ENCODE peak calls at places on chromosomes 16 and 17, in seven cellular contexts. Q is progenitor cell of endocrine pancreas; O is A549; T is neural crest cell; B is CD8-positive, alpha-beta T cell; Z is left ventricle myocardium inferior; R is body of pancreas. S is an unnamed sample.

GRCh38 chr16:616771-617586 is 13.8 kb upstream of the WFIKKN1 start:
- DNase-seq in T (no peak), R (no peak), Z (no peak), Q (no peak), B (no peak), O (no peak), S (no peak)

GRCh38 chr17:46003907-46004748 is 5.1 kb downstream of the STH start:
- DNase-seq in Z (peak), O (no peak), R (peak), Q (no peak), B (no peak), T (no peak), S (no peak)

GRCh38 chr17:60141111-60142018 is 8.4 kb upstream of the CA4 start:
- DNase-seq in B (no peak), O (no peak), Z (no peak), Q (no peak), R (peak), T (no peak), S (no peak)

GRCh38 chr17:31048780-31049179 is 46.0 kb upstream of the NF1 start:
- DNase-seq in O (no peak), R (no peak), T (no peak), B (no peak), Z (no peak), Q (no peak), S (no peak)

GRCh38 chr17:53127331-53127730 is 695.4 kb upstream of the KIF2B start:
- DNase-seq in B (no peak), O (no peak), R (no peak), Z (no peak), Q (no peak), T (no peak), S (no peak)

GRCh38 chr16:9957002-9957401 is 225.2 kb downstream of the GRIN2A start:
- DNase-seq in R (no peak), Z (no peak), O (no peak), T (no peak), Q (no peak), B (no peak), S (no peak)

GRCh38 chr16:78705694-78706093 is 606.2 kb downstream of the WWOX start:
- DNase-seq in T (no peak), R (no peak), B (no peak), O (peak), Z (no peak), Q (no peak), S (peak)

GRCh38 chr16:21611546-21612384 is 12.4 kb downstream of the METTL9 start:
- DNase-seq in T (no peak), Q (no peak), O (no peak), Z (no peak), B (no peak), R (no peak), S (no peak)

GRCh38 chr16:363110-364090 is 6.9 kb downstream of the MRPL28 start:
- DNase-seq in R (no peak), O (no peak), T (no peak), Z (no peak), B (no peak), Q (no peak), S (no peak)

GRCh38 chr17:50259484-50260324 is 14.6 kb upstream of the TMEM92 start:
- DNase-seq in R (no peak), O (no peak), T (no peak), Z (no peak), Q (no peak), B (peak), S (peak)

GRCh38 chr16:20734056-20734455 is 7.6 kb downstream of the THUMPD1 start:
- DNase-seq in T (no peak), B (no peak), R (no peak), O (no peak), Q (no peak), Z (no peak), S (no peak)

GRCh38 chr16:4123617-4124300 is 7.5 kb upstream of the ADCY9 start:
- DNase-seq in B (no peak), O (no peak), R (no peak), Q (no peak), T (no peak), Z (no peak), S (no peak)

GRCh38 chr17:32875904-32876413 is 965 bp downstream of the MYO1D start:
- DNase-seq in B (no peak), R (no peak), T (no peak), Z (no peak), Q (no peak), O (no peak), S (no peak)

GRCh38 chr17:7477392-7478275 is 1.8 kb downstream of the ZBTB4 start:
- DNase-seq in O (peak), B (no peak), R (peak), Z (no peak), Q (peak), T (no peak), S (no peak)

GRCh38 chr17:41230094-41230493 is 2.2 kb upstream of the KRTAP9-3 start:
- DNase-seq in R (no peak), Z (no peak), B (no peak), O (no peak), T (no peak), Q (no peak), S (no peak)

GRCh38 chr17:12790806-12791148 is 1.5 kb downstream of the ARHGAP44 start:
- DNase-seq in R (no peak), T (no peak), O (no peak), B (no peak), Z (no peak), Q (no peak), S (no peak)

GRCh38 chr16:2208772-2209171 is 1.9 kb downstream of the BRICD5 start:
- DNase-seq in Q (no peak), R (no peak), Z (no peak), B (no peak), T (no peak), O (no peak), S (no peak)

GRCh38 chr16:48901712-48902374 is 291.9 kb upstream of the N4BP1 start:
- DNase-seq in T (no peak), Z (no peak), O (no peak), B (no peak), Q (no peak), R (no peak), S (no peak)

GRCh38 chr16:21263640-21264211 is 14.4 kb downstream of the CRYM start:
- DNase-seq in R (no peak), T (no peak), Z (no peak), B (no peak), Q (no peak), O (peak), S (peak)

GRCh38 chr16:17776465-17776864 is 305.7 kb upstream of the XYLT1 start:
- DNase-seq in Z (no peak), Q (no peak), B (no peak), O (no peak), T (no peak), R (no peak), S (no peak)

GRCh38 chr17:68595496-68595895 is 5.7 kb downstream of the FAM20A start:
- DNase-seq in O (no peak), R (no peak), Q (no peak), B (no peak), T (no peak), Z (no peak), S (no peak)

GRCh38 chr16:79758615-79759346 is 158.2 kb upstream of the MAF start:
- DNase-seq in O (peak), Q (no peak), T (no peak), Z (no peak), R (no peak), B (no peak), S (no peak)

GRCh38 chr17:69900829-69901228 is 174.2 kb upstream of the KCNJ16 start:
- DNase-seq in Z (no peak), O (no peak), R (no peak), Q (no peak), B (no peak), T (no peak), S (no peak)

GRCh38 chr17:47705536-47706481 is 11.8 kb downstream of the TBKBP1 start:
- DNase-seq in R (no peak), Z (no peak), Q (no peak), B (no peak), O (no peak), T (no peak), S (no peak)

GRCh38 chr17:32822996-32823395 is 53.9 kb downstream of the MYO1D start:
- DNase-seq in T (no peak), B (no peak), O (no peak), Z (no peak), Q (no peak), R (no peak), S (no peak)

GRCh38 chr16:23257682-23258081 is 44.4 kb upstream of the SCNN1B start:
- DNase-seq in T (no peak), B (no peak), R (no peak), Z (no peak), O (no peak), Q (no peak), S (no peak)

GRCh38 chr16:23174622-23175021 is 7.9 kb upstream of the SCNN1G start:
- DNase-seq in R (no peak), Q (no peak), O (no peak), T (no peak), Z (no peak), B (no peak), S (no peak)

GRCh38 chr17:50064253-50064991 is 8.5 kb downstream of the ITGA3 start:
- DNase-seq in R (no peak), Z (no peak), O (peak), T (no peak), B (no peak), Q (no peak), S (no peak)

GRCh38 chr16:20760346-20760745 is 3.5 kb upstream of the ACSM3 start:
- DNase-seq in T (no peak), B (no peak), Z (no peak), R (no peak), O (no peak), Q (no peak), S (no peak)

GRCh38 chr17:376936-377863 is 24.6 kb upstream of the RPH3AL start:
- DNase-seq in B (no peak), O (peak), Z (peak), Q (no peak), R (peak), T (no peak), S (no peak)

GRCh38 chr17:58677204-58677880 is 14.5 kb downstream of the TEX14 start:
- DNase-seq in Z (no peak), Q (no peak), O (peak), R (no peak), T (no peak), B (no peak), S (no peak)

GRCh38 chr16:20847577-20847976 is 41.2 kb downstream of the REXO5 start:
- DNase-seq in Z (no peak), O (no peak), R (no peak), T (no peak), Q (no peak), B (no peak), S (no peak)

GRCh38 chr16:11094075-11094593 is 149.8 kb downstream of the CLEC16A start:
- DNase-seq in O (no peak), T (no peak), B (no peak), Q (no peak), R (no peak), Z (no peak), S (peak)

DNA sequence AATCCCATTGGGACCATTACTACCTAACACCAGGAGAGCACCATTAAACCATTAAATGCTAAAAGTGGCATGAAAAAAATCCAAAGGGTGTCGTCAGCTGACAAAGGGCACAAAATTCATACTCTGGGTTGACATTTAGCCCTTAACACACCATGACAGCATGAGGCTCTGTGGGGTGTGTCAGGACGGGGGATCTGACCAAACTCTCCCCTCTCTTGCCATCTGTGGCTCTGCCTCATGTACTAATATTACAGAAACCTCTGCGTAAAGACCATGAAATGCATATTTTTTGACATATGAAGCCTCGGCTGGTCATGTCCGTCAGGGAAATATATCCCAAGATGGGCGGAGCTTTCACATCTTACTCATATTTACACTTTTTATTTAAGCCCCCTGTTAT is 237.4 kb upstream of the ZFHX3 start:
- DNase-seq in O (no peak), Q (no peak), Z (no peak), R (no peak), B (no peak), T (no peak), S (no peak)
- TF ChIP-seq CTCF in O (no peak), Q (no peak), Z (no peak), R (no peak), B (no peak), T (no peak), S (no peak)

DNA sequence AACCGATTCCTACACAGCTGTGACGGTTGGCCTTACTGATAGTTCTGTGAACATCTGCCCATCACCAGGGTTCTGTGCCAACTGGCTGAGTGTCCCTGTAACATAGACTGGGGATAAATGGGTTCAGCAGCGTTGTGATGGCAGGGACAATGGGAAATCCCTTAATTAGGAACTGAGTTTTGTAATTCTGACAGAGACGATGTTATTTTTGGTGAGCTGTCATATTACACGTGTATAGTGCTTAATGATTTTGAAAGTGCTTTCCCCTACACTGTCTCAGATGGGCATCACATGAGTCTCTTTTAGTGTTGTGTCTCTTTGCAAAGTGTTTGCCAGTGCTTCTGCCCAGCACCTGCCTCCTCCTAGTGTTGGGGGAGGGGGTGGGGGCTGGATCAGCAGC is 226.1 kb upstream of the EEF2KMT start:
- DNase-seq in B (no peak), R (no peak), Q (no peak), O (no peak), T (no peak), Z (no peak), S (no peak)
- TF ChIP-seq CTCF in B (no peak), R (no peak), Q (no peak), O (no peak), T (no peak), Z (no peak), S (no peak)

GRCh38 chr17:43170766-43171681 is at the start of gene NBR1:
- DNase-seq in B (peak), T (peak), R (peak), Z (peak), Q (peak), O (peak), S (peak)
- TF ChIP-seq CTCF in B (no peak), T (peak), R (peak), Z (peak), Q (peak), O (no peak), S (peak)

GRCh38 chr16:64907844-64908243 is 214.0 kb downstream of the CDH11 start:
- DNase-seq in T (no peak), B (no peak), Z (no peak), O (no peak), Q (no peak), R (no peak), S (no peak)
- TF ChIP-seq CTCF in T (no peak), B (no peak), Z (no peak), O (no peak), Q (no peak), R (no peak), S (no peak)

GRCh38 chr17:79340771-79341528 is 266.3 kb downstream of the ENGASE start:
- DNase-seq in Q (no peak), B (no peak), Z (no peak), R (no peak), O (no peak), T (no peak), S (peak)
- TF ChIP-seq CTCF in Q (no peak), B (no peak), Z (no peak), R (no peak), O (no peak), T (no peak), S (no peak)

GRCh38 chr17:27558842-27559505 is 72.0 kb upstream of the LGALS9 start:
- DNase-seq in O (no peak), Z (no peak), T (no peak), Q (no peak), B (no peak), R (peak), S (no peak)

GRCh38 chr17:27559996-27560481 is 70.9 kb upstream of the LGALS9 start:
- DNase-seq in Q (no peak), O (peak), B (no peak), Z (peak), R (peak), T (no peak), S (no peak)

GRCh38 chr17:27558341-27558740 is 72.6 kb upstream of the LGALS9 start:
- DNase-seq in Z (no peak), B (no peak), O (no peak), R (peak), T (no peak), Q (no peak), S (no peak)

GRCh38 chr17:27560668-27561067 is 70.3 kb upstream of the LGALS9 start:
- DNase-seq in Q (no peak), T (no peak), R (peak), B (no peak), O (no peak), Z (no peak), S (no peak)

DNA sequence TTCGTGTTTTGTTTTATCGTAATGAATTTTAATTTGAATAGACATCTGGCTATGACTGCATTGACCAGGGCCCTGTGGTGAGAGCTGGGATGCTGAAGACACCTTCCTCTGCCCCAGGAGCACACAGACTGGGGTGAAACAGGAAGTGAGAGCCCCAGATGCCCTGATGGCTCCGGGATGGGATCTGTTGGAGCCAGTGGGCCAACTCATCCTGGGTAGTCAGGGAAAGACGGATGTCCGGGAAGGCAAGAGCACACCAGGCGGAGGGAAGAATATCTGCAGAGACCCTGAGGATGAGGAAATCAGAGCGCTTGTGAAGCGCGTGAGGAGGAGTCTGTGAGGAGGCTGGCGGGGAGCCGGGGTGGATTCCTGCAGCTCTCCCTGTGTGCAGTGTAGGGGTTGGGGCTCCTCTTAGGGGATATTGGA is 71.5 kb upstream of the LGALS9 start:
- DNase-seq in B (no peak), T (no peak), O (no peak), Z (no peak), R (peak), Q (no peak), S (no peak)
- TF ChIP-seq CTCF in B (no peak), T (no peak), O (no peak), Z (peak), R (no peak), Q (no peak), S (no peak)

GRCh38 chr17:66850692-66851091 is 15.8 kb downstream of the CACNG5 start:
- DNase-seq in O (no peak), Z (no peak), T (no peak), Q (no peak), B (no peak), R (no peak), S (no peak)

GRCh38 chr17:66858182-66859083 is 23.5 kb downstream of the CACNG5 start:
- DNase-seq in Z (no peak), R (no peak), B (no peak), Q (no peak), O (no peak), T (no peak), S (no peak)

GRCh38 chr17:66860204-66860603 is 25.3 kb downstream of the CACNG5 start:
- DNase-seq in R (no peak), B (no peak), T (no peak), Z (no peak), Q (no peak), O (no peak), S (no peak)

GRCh38 chr17:66849851-66850580 is 15.1 kb downstream of the CACNG5 start:
- DNase-seq in R (no peak), Z (no peak), B (no peak), Q (no peak), T (no peak), O (no peak), S (no peak)

DNA sequence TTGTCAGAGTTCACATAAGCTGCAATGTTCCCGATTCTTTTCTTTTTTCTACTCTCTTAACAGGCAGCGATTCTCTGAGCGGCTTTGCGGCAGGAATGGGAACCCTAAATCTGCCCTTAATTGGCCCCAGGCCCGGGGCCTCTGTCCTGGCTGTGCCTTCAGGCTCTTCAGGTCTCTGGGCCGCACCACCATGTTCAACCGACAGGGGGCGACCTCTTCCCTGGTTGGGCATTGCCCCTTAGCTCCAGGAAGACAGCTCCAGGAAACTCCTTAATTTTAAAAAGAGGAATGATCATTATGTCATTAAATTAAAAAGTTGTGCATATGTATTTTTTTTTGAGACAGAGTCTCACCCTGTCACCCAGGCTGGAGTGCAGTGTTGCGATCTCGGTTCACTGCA is 20.3 kb downstream of the CACNG5 start:
- DNase-seq in Z (no peak), R (no peak), T (no peak), Q (no peak), B (no peak), O (no peak), S (no peak)
- TF ChIP-seq CTCF in Z (peak), R (no peak), T (peak), Q (peak), B (peak), O (peak), S (peak)